ENCODE peak calls at places on chromosomes 6 and 20, in seven cellular contexts. M is mesendoderm, R is neuronal stem cell, B is mammary epithelial cell, F is fibroblast of lung, Z is H1, G is astrocyte. K is an unnamed sample.

GRCh38 chr20:2805682-2806350 is 5.4 kb upstream of the CPXM1 start:
- DNase-seq in M (no peak), R (no peak), B (no peak), F (no peak), Z (no peak), G (peak; percentile 14), K (no peak)

GRCh38 chr20:38874460-38875169 is 51.6 kb upstream of the FAM83D start:
- DNase-seq in M (peak; percentile 65), R (no peak), B (no peak), F (no peak), Z (no peak), G (no peak), K (no peak)

GRCh38 chr6:43835872-43836419 is 65.9 kb downstream of the VEGFA start:
- DNase-seq in M (no peak), R (no peak), B (no peak), F (peak; percentile 41), Z (no peak), G (no peak), K (no peak)

GRCh38 chr6:33410711-33411631 is at the start of gene PHF1:
- DNase-seq in M (no peak), R (no peak), B (no peak), F (peak; percentile 85), Z (no peak), G (peak; percentile 73), K (no peak)

GRCh38 chr20:50980851-50981713 is 22.5 kb downstream of the MOCS3 start:
- DNase-seq in M (peak; percentile 71), R (peak; percentile 72), B (peak; percentile 52), F (peak; percentile 75), Z (no peak), G (peak; percentile 43), K (peak; percentile 59)

GRCh38 chr6:149323353-149323752 is 5.8 kb downstream of the TAB2 start:
- DNase-seq in M (no peak), R (no peak), B (no peak), F (no peak), Z (no peak), G (no peak), K (no peak)

GRCh38 chr6:150631283-150631981 is 31.7 kb downstream of the PLEKHG1 start:
- DNase-seq in M (no peak), R (no peak), B (no peak), F (no peak), Z (no peak), G (no peak), K (no peak)

GRCh38 chr20:9136114-9136513 is 67.2 kb downstream of the PLCB4 start:
- DNase-seq in M (no peak), R (no peak), B (no peak), F (no peak), Z (no peak), G (no peak), K (no peak)

GRCh38 chr20:2402271-2402980 is 21.7 kb downstream of the TGM6 start:
- DNase-seq in M (peak; percentile 33), R (no peak), B (peak; percentile 68), F (peak; percentile 10), Z (no peak), G (peak; percentile 35), K (no peak)

GRCh38 chr6:117555882-117556498 is 46.3 kb downstream of the GOPC start:
- DNase-seq in M (no peak), R (no peak), B (peak; percentile 32), F (peak; percentile 52), Z (no peak), G (no peak), K (no peak)

GRCh38 chr6:127968394-127968793 is 67.5 kb upstream of the THEMIS start:
- DNase-seq in M (no peak), R (no peak), B (no peak), F (no peak), Z (no peak), G (no peak), K (no peak)

GRCh38 chr20:17061721-17062120 is 165.1 kb upstream of the PCSK2 start:
- DNase-seq in M (peak; percentile 80), R (no peak), B (no peak), F (no peak), Z (no peak), G (no peak), K (no peak)

GRCh38 chr20:10716855-10717254 is 43.1 kb upstream of the JAG1 start:
- DNase-seq in M (no peak), R (no peak), B (no peak), F (peak; percentile 9), Z (no peak), G (peak; percentile 39), K (no peak)

GRCh38 chr6:119201486-119201885 is 123.0 kb upstream of the FAM184A start:
- DNase-seq in M (no peak), R (no peak), B (no peak), F (no peak), Z (no peak), G (no peak), K (no peak)

GRCh38 chr6:13444604-13445003 is 42.8 kb downstream of the GFOD1 start:
- DNase-seq in M (no peak), R (no peak), B (no peak), F (no peak), Z (no peak), G (no peak), K (no peak)

GRCh38 chr6:13447949-13448724 is 39.3 kb downstream of the GFOD1 start:
- DNase-seq in M (no peak), R (no peak), B (peak; percentile 52), F (no peak), Z (no peak), G (no peak), K (no peak)

GRCh38 chr6:13446371-13446770 is 41.0 kb downstream of the GFOD1 start:
- DNase-seq in M (no peak), R (no peak), B (no peak), F (no peak), Z (no peak), G (no peak), K (no peak)

GRCh38 chr6:13445744-13446115 is 41.7 kb downstream of the GFOD1 start:
- DNase-seq in M (no peak), R (no peak), B (no peak), F (no peak), Z (no peak), G (no peak), K (no peak)

DNA sequence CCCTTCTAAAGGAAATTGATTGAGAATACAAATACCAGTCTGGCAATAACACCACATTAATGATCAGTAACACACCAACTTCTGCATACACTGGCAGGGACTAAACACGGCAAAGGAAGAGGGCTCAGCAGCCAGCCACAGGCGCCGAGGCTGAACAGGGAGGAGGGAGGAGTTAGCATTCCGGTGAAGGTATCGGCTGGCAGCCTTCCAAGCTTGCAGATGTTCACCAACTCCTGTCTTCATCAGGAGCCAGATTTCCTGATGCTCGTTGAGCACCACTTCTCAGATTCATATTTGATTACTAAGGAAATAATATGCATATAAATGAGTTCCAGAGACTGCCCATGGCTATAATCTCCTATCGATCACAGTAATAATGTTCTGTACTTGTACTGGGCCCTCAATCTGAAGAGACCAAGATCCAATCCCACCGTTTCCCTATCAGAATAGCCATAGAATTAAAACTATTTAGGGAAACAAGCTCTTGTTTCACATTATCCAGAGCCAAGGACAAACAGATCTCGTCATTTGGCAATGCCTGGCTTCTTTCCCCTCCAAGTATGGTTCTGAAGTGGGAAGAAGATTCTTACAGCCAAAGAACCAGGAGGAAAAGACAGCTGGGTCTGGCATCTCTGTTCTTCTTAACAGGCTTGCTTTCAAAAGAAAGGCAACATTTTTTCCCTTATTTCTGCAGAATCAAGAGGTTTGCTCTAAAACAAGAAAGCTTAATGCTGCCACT is 42.2 kb downstream of the GFOD1 start:
- DNase-seq in M (no peak), R (no peak), B (peak; percentile 83), F (peak; percentile 63), Z (no peak), G (peak; percentile 26), K (no peak)
- H3K9ac ChIP-seq in M (no peak overlapping the region), R (no peak overlapping the region), B (no peak overlapping the region), F (no peak overlapping the region), Z (no peak overlapping the region), G (no peak overlapping the region), K (no peak overlapping the region)

GRCh38 chr6:109224107-109224875 is 129.0 kb downstream of the CEP57L1 start:
- DNase-seq in M (no peak), R (no peak), B (no peak), F (no peak), Z (no peak), G (no peak), K (no peak)
- H3K4me1 ChIP-seq in M (no peaks in the 10 kb centered on the region), R (no peaks in the 10 kb centered on the region), B (no peaks in the 10 kb centered on the region), F (no peaks in the 10 kb centered on the region), Z (no peaks in the 10 kb centered on the region), G (no peaks in the 10 kb centered on the region), K (no peaks in the 10 kb centered on the region)

GRCh38 chr20:32988008-32988407 is 16.2 kb downstream of the SUN5 start:
- DNase-seq in M (no peak), R (no peak), B (no peak), F (no peak), Z (no peak), G (no peak), K (no peak)
- H3K9ac ChIP-seq in M (no peak overlapping the region), R (no peak overlapping the region), B (no peak overlapping the region), F (no peak overlapping the region), Z (no peak overlapping the region), G (no peak overlapping the region), K (no peak overlapping the region)

GRCh38 chr20:25543068-25543467 is 42.3 kb downstream of the NINL start:
- DNase-seq in M (no peak), R (no peak), B (peak; percentile 37), F (peak; percentile 61), Z (no peak), G (peak; percentile 55), K (no peak)

GRCh38 chr20:25546048-25546447 is 39.3 kb downstream of the NINL start:
- DNase-seq in M (no peak), R (no peak), B (no peak), F (no peak), Z (no peak), G (no peak), K (no peak)

GRCh38 chr20:25544316-25544715 is 41.0 kb downstream of the NINL start:
- DNase-seq in M (no peak), R (no peak), B (no peak), F (no peak), Z (no peak), G (no peak), K (no peak)

GRCh38 chr20:25545171-25545570 is 40.2 kb downstream of the NINL start:
- DNase-seq in M (no peak), R (no peak), B (no peak), F (no peak), Z (no peak), G (no peak), K (no peak)

GRCh38 chr20:25544760-25545159 is 40.6 kb downstream of the NINL start:
- DNase-seq in M (peak; percentile 64), R (no peak), B (no peak), F (no peak), Z (no peak), G (no peak), K (no peak)
- H3K4me1 ChIP-seq in M (peaks cover 24% of the 10 kb centered on the region), R (peaks cover 7% of the 10 kb centered on the region), B (peaks cover 14% of the 10 kb centered on the region), F (peaks cover 9% of the 10 kb centered on the region), Z (peaks cover 7% of the 10 kb centered on the region), G (peaks cover 21% of the 10 kb centered on the region), K (peaks cover 2% of the 10 kb centered on the region)